ENCODE peak calls at places on chromosomes 7 and 10, in six cellular contexts. One of them, this sample, is unnamed. For H3K9me2, the result is how much of the 10 kb centered on the place peaks cover.

GRCh38 chr10:61608255-61609040 is 54.3 kb upstream of the CABCOCO1 start:
- DNase-seq in GM23248: peak
- DNase-seq in SK-N-SH: no peak
- DNase-seq in HCT116: no peak
- DNase-seq in MM.1S: no peak
- DNase-seq in Karpas-422: no peak
- DNase-seq in this sample: no peak

GRCh38 chr10:130956251-130956650 is 355.3 kb downstream of the TCERG1L start:
- DNase-seq in GM23248: no peak
- DNase-seq in SK-N-SH: no peak
- DNase-seq in HCT116: no peak
- DNase-seq in MM.1S: no peak
- DNase-seq in Karpas-422: no peak
- DNase-seq in this sample: no peak

GRCh38 chr10:77348711-77349110 is 288.9 kb downstream of the KCNMA1 start:
- DNase-seq in GM23248: no peak
- DNase-seq in SK-N-SH: no peak
- DNase-seq in HCT116: no peak
- DNase-seq in MM.1S: no peak
- DNase-seq in Karpas-422: no peak
- DNase-seq in this sample: no peak

GRCh38 chr7:36047254-36047653 is 105.8 kb upstream of the EEPD1 start:
- DNase-seq in GM23248: peak
- DNase-seq in SK-N-SH: no peak
- DNase-seq in HCT116: no peak
- DNase-seq in MM.1S: no peak
- DNase-seq in Karpas-422: peak
- DNase-seq in this sample: no peak

GRCh38 chr10:120977892-120978291 is 126.7 kb downstream of the WDR11 start:
- DNase-seq in GM23248: no peak
- DNase-seq in SK-N-SH: no peak
- DNase-seq in HCT116: no peak
- DNase-seq in MM.1S: no peak
- DNase-seq in Karpas-422: no peak
- DNase-seq in this sample: no peak

GRCh38 chr7:114130860-114131259 is 212.1 kb upstream of the PPP1R3A start:
- DNase-seq in GM23248: no peak
- DNase-seq in SK-N-SH: no peak
- DNase-seq in HCT116: no peak
- DNase-seq in MM.1S: no peak
- DNase-seq in Karpas-422: no peak
- DNase-seq in this sample: no peak

GRCh38 chr7:150420242-150420641 is 30.2 kb upstream of the GIMAP8 start:
- DNase-seq in GM23248: no peak
- DNase-seq in SK-N-SH: no peak
- DNase-seq in HCT116: no peak
- DNase-seq in MM.1S: no peak
- DNase-seq in Karpas-422: no peak
- DNase-seq in this sample: no peak

GRCh38 chr7:116863168-116863670 is 832 bp downstream of the CAPZA2 start:
- DNase-seq in GM23248: no peak
- DNase-seq in SK-N-SH: peak
- DNase-seq in HCT116: no peak
- DNase-seq in MM.1S: no peak
- DNase-seq in Karpas-422: peak
- DNase-seq in this sample: peak

GRCh38 chr7:102125127-102125561 is 161.5 kb upstream of the SH2B2 start:
- DNase-seq in GM23248: peak
- DNase-seq in SK-N-SH: no peak
- DNase-seq in HCT116: peak
- DNase-seq in MM.1S: no peak
- DNase-seq in Karpas-422: peak
- DNase-seq in this sample: peak

GRCh38 chr10:118672766-118673715 is 77.6 kb upstream of the PRLHR start:
- DNase-seq in GM23248: no peak
- DNase-seq in SK-N-SH: no peak
- DNase-seq in HCT116: no peak
- DNase-seq in MM.1S: no peak
- DNase-seq in Karpas-422: no peak
- DNase-seq in this sample: no peak

GRCh38 chr7:11328309-11328708 is 354.6 kb downstream of the PHF14 start:
- DNase-seq in GM23248: no peak
- DNase-seq in SK-N-SH: no peak
- DNase-seq in HCT116: no peak
- DNase-seq in MM.1S: no peak
- DNase-seq in Karpas-422: no peak
- DNase-seq in this sample: no peak

GRCh38 chr7:1664711-1665591 is 5.1 kb upstream of the ELFN1 start:
- DNase-seq in GM23248: peak
- DNase-seq in SK-N-SH: peak
- DNase-seq in HCT116: peak
- DNase-seq in MM.1S: no peak
- DNase-seq in Karpas-422: no peak
- DNase-seq in this sample: peak

GRCh38 chr10:90462761-90463160 is 395.1 kb downstream of the HTR7 start:
- DNase-seq in GM23248: no peak
- DNase-seq in SK-N-SH: no peak
- DNase-seq in HCT116: no peak
- DNase-seq in MM.1S: no peak
- DNase-seq in Karpas-422: no peak
- DNase-seq in this sample: no peak

GRCh38 chr10:102642553-102643345 is 1.5 kb upstream of the TRIM8 start:
- DNase-seq in GM23248: peak
- DNase-seq in SK-N-SH: peak
- DNase-seq in HCT116: peak
- DNase-seq in MM.1S: peak
- DNase-seq in Karpas-422: peak
- DNase-seq in this sample: peak

GRCh38 chr7:2870471-2870941 is 26.4 kb upstream of the GNA12 start:
- DNase-seq in GM23248: peak
- DNase-seq in SK-N-SH: peak
- DNase-seq in HCT116: peak
- DNase-seq in MM.1S: no peak
- DNase-seq in Karpas-422: no peak
- DNase-seq in this sample: peak

GRCh38 chr7:105454058-105454739 is 65.5 kb upstream of the SRPK2 start:
- DNase-seq in GM23248: peak
- DNase-seq in SK-N-SH: no peak
- DNase-seq in HCT116: no peak
- DNase-seq in MM.1S: no peak
- DNase-seq in Karpas-422: no peak
- DNase-seq in this sample: peak

GRCh38 chr10:93110472-93111146 is 36.9 kb downstream of the CYP26A1 start:
- DNase-seq in GM23248: no peak
- DNase-seq in SK-N-SH: no peak
- DNase-seq in HCT116: no peak
- DNase-seq in MM.1S: peak
- DNase-seq in Karpas-422: no peak
- DNase-seq in this sample: no peak
- H3K27ac ChIP-seq in GM23248: no peak
- H3K27ac ChIP-seq in SK-N-SH: no peak
- H3K27ac ChIP-seq in HCT116: no peak
- H3K27ac ChIP-seq in MM.1S: peak
- H3K27ac ChIP-seq in Karpas-422: no peak
- H3K27ac ChIP-seq in this sample: no peak

DNA sequence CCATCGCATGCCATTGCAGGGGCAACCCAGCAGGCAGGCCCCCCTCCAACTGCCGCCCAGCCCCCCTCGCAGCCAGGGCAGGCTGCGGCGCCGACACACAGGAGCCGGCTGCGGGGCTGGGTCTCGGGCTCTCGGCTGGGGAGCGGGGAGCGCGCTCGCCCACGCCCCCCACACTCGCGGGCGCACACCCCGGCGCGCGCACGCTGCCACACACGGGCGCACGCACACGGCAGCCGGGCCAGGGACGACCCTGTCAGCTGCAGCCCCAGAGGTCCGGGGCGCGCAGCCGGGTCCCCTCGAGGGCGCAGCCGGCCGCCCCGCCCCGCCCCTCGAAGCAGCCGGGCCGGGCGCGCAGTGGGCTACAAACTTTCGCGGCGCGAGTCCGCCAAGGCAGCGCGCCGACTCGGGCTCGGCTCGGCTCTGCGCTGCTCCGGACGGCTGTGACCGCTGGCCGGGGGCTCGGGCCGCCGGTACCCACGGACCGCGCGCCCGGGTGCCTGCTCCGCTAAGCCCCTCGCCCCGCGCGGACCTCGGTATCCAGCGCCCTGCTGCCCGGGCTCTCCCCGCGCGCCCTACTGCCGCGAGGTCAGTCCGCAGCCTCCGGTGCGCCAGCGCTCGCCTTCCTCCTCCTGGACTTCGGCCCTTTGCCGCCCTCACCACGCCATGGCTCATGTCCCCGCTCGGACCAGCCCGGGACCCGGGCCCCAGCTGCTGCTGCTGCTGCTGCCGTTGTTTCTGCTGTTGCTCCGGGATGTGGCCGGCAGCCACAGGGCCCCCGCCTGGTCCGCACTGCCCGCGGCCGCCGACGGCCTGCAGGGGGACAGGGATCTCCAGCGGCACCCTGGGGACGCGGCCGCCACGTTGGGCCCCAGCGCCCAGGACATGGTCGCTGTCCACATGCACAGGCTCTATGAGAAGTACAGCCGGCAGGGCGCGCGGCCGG is at the start of gene GDF10:
- DNase-seq in GM23248: peak
- DNase-seq in SK-N-SH: peak
- DNase-seq in HCT116: no peak
- DNase-seq in MM.1S: no peak
- DNase-seq in Karpas-422: no peak
- DNase-seq in this sample: no peak
- H3K9ac ChIP-seq in GM23248: no peak
- H3K9ac ChIP-seq in SK-N-SH: no peak
- H3K9ac ChIP-seq in HCT116: no peak
- H3K9ac ChIP-seq in MM.1S: no peak
- H3K9ac ChIP-seq in Karpas-422: no peak
- H3K9ac ChIP-seq in this sample: no peak

DNA sequence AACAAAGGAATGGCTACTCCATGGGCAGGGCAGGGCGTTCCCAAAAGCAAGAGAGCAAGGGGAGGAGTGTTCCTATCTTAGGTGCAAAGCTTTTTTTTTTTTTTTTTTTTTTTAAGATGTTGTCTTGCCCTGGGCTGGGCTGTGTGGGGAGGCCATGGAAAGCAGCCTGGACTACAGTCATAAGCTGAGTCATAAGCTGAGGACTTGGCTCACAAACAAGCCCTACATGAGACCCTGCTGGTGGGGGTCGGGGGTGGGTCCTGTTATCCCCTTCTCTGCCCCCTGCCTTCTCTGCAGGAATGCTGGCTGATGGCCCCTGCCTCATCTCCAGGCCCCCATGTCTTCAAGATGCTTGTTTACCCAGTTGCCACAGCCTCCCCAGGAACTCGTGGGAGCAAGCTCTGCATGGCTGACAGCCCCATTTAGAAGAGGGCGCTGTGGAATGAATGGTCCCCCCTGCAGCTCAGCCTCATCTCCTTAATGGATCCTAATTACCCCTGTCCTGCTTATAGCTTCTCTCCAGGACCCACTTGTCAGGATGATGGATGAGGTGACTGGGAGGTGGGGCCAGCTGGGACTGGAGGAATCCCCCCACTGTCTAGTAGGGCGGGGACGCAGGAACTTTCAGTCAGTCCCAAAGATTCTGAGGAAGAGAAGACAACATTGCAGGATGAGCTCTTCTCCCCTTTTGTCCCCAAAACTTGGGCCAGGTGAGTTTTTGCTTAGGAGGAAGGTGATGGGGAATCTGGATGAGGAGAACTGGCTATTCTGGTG is 340.8 kb upstream of the PODXL start:
- DNase-seq in GM23248: peak
- DNase-seq in SK-N-SH: peak
- DNase-seq in HCT116: peak
- DNase-seq in MM.1S: no peak
- DNase-seq in Karpas-422: no peak
- DNase-seq in this sample: peak
- H3K9me2 ChIP-seq in GM23248: under half
- H3K9me2 ChIP-seq in SK-N-SH: under half
- H3K9me2 ChIP-seq in HCT116: under half
- H3K9me2 ChIP-seq in MM.1S: under half
- H3K9me2 ChIP-seq in Karpas-422: under half
- H3K9me2 ChIP-seq in this sample: under half

DNA sequence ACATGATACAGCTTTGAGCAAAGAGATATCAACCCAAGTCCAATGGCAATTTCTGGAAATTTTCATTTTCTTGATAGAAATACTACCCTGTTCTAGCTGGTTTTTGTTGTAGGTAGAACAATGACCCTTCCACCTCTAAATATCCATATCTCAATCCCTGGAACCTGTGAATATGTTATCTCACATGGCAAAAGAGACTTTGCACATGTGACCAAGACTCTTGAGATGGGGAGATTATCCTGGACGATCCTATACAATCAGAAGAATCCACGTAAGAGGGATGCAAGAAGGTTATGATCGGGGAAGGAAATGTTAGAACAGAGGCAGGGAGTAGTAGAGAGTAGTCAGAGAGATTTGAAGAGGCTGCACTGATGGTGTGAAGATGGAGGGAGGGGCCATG is 124.9 kb downstream of the CCDC71L start:
- DNase-seq in GM23248: no peak
- DNase-seq in SK-N-SH: no peak
- DNase-seq in HCT116: no peak
- DNase-seq in MM.1S: no peak
- DNase-seq in Karpas-422: no peak
- DNase-seq in this sample: no peak
- H3K27ac ChIP-seq in GM23248: no peak
- H3K27ac ChIP-seq in SK-N-SH: no peak
- H3K27ac ChIP-seq in HCT116: no peak
- H3K27ac ChIP-seq in MM.1S: no peak
- H3K27ac ChIP-seq in Karpas-422: no peak
- H3K27ac ChIP-seq in this sample: no peak

DNA sequence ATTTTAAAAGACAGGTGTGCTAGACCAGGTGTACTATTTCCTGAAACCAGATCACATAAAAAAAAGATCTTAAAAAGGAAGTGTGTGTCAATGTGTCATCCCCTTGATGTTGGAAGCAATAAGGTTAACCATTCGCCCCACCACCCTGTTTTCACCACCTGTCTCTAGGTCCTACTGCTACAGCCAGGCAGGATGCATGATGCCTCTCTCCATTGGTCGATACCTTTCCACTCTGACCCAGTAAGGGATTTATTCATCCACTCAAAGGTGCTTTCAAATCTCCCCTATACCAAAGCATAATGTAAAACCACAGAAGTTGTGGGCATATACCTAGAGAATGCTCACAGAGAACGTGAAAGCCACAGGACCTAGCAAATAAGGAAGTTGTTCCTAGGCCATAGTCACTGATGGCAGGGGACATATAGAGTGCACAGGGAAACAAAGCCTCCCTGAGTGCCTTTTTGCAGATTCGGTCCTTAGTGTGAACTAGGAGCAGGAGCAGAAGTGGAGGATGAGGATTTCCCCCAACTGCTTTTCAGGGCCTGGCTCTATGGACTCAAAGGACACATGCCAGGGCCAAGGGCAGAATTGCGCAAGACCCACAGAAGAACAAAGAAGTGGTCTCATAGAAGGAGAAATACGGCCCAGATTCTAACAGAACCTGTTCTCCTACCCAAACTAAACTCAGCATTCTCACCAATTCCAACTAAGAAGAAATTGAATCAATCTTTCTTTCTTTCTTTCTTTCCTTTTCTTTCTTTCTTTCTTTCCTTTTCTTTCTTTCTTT is 631.5 kb upstream of the NRP1 start:
- DNase-seq in GM23248: no peak
- DNase-seq in SK-N-SH: no peak
- DNase-seq in HCT116: no peak
- DNase-seq in MM.1S: peak
- DNase-seq in Karpas-422: no peak
- DNase-seq in this sample: no peak
- H3K9ac ChIP-seq in GM23248: no peak
- H3K9ac ChIP-seq in SK-N-SH: no peak
- H3K9ac ChIP-seq in HCT116: no peak
- H3K9ac ChIP-seq in MM.1S: no peak
- H3K9ac ChIP-seq in Karpas-422: no peak
- H3K9ac ChIP-seq in this sample: no peak